ENCODE peak calls at places on chromosomes 12 and 14, in six cellular contexts. One of them, this sample, is unnamed.

GRCh38 chr14:90561031-90561430 is 164.2 kb downstream of the CALM1 start:
- DNase-seq in NCI-H1436: no peak
- DNase-seq in putamen: no peak
- DNase-seq in NCI-H2107: no peak
- DNase-seq in A549: no peak
- DNase-seq in posterior cingulate gyrus: peak
- DNase-seq in this sample: no peak

GRCh38 chr14:52365071-52365470 is 51.0 kb downstream of the PTGER2 start:
- DNase-seq in NCI-H1436: no peak
- DNase-seq in putamen: no peak
- DNase-seq in NCI-H2107: no peak
- DNase-seq in A549: no peak
- DNase-seq in posterior cingulate gyrus: no peak
- DNase-seq in this sample: no peak

GRCh38 chr12:106171117-106171750 is 32.5 kb upstream of the NUAK1 start:
- DNase-seq in NCI-H1436: no peak
- DNase-seq in putamen: no peak
- DNase-seq in NCI-H2107: no peak
- DNase-seq in A549: no peak
- DNase-seq in posterior cingulate gyrus: no peak
- DNase-seq in this sample: no peak

GRCh38 chr14:71206766-71207371 is 299.6 kb downstream of the PCNX1 start:
- DNase-seq in NCI-H1436: no peak
- DNase-seq in putamen: peak
- DNase-seq in NCI-H2107: no peak
- DNase-seq in A549: peak
- DNase-seq in posterior cingulate gyrus: peak
- DNase-seq in this sample: no peak

GRCh38 chr12:47818701-47819543 is 781 bp downstream of the HDAC7 start:
- DNase-seq in NCI-H1436: no peak
- DNase-seq in putamen: peak
- DNase-seq in NCI-H2107: no peak
- DNase-seq in A549: peak
- DNase-seq in posterior cingulate gyrus: peak
- DNase-seq in this sample: peak

GRCh38 chr12:127025545-127025944 is 1241.4 kb upstream of the TMEM132C start:
- DNase-seq in NCI-H1436: no peak
- DNase-seq in putamen: no peak
- DNase-seq in NCI-H2107: no peak
- DNase-seq in A549: peak
- DNase-seq in posterior cingulate gyrus: no peak
- DNase-seq in this sample: no peak

GRCh38 chr14:51020024-51020710 is 74.7 kb downstream of the TRIM9 start:
- DNase-seq in NCI-H1436: no peak
- DNase-seq in putamen: no peak
- DNase-seq in NCI-H2107: peak
- DNase-seq in A549: no peak
- DNase-seq in posterior cingulate gyrus: peak
- DNase-seq in this sample: no peak

GRCh38 chr12:117919479-117919878 is 49.3 kb downstream of the KSR2 start:
- DNase-seq in NCI-H1436: no peak
- DNase-seq in putamen: no peak
- DNase-seq in NCI-H2107: no peak
- DNase-seq in A549: no peak
- DNase-seq in posterior cingulate gyrus: no peak
- DNase-seq in this sample: no peak

GRCh38 chr12:112711026-112711425 is 80.5 kb upstream of the RPH3A start:
- DNase-seq in NCI-H1436: no peak
- DNase-seq in putamen: no peak
- DNase-seq in NCI-H2107: no peak
- DNase-seq in A549: no peak
- DNase-seq in posterior cingulate gyrus: no peak
- DNase-seq in this sample: no peak

GRCh38 chr14:92942576-92942975 is 19.6 kb downstream of the CHGA start:
- DNase-seq in NCI-H1436: no peak
- DNase-seq in putamen: no peak
- DNase-seq in NCI-H2107: no peak
- DNase-seq in A549: no peak
- DNase-seq in posterior cingulate gyrus: peak
- DNase-seq in this sample: no peak

GRCh38 chr12:80780746-80781145 is 64.0 kb downstream of the MYF5 start:
- DNase-seq in NCI-H1436: no peak
- DNase-seq in putamen: no peak
- DNase-seq in NCI-H2107: no peak
- DNase-seq in A549: no peak
- DNase-seq in posterior cingulate gyrus: no peak
- DNase-seq in this sample: no peak

GRCh38 chr12:10395390-10395998 is 5.7 kb upstream of the KLRK1 start:
- DNase-seq in NCI-H1436: no peak
- DNase-seq in putamen: no peak
- DNase-seq in NCI-H2107: no peak
- DNase-seq in A549: peak
- DNase-seq in posterior cingulate gyrus: no peak
- DNase-seq in this sample: no peak